ENCODE peak calls at places on chromosomes 13 and 19, in four cellular contexts. C is CD8-positive, alpha-beta T cell; S is heart left ventricle; Z is endodermal cell. G is an unnamed sample.

GRCh38 chr19:58543826-58544590 is at the start of gene TRIM28:
- DNase-seq in C (peak; percentile 100), S (peak; percentile 100), Z (peak; percentile 99), G (peak; percentile 100)

GRCh38 chr19:13741893-13742292 is 22.4 kb upstream of the MRI1 start:
- DNase-seq in C (no peak), S (no peak), Z (no peak), G (no peak)

GRCh38 chr19:21474671-21475181 is 30.7 kb upstream of the ZNF429 start:
- DNase-seq in C (peak; percentile 38), S (peak; percentile 91), Z (peak; percentile 98), G (peak; percentile 59)

GRCh38 chr19:49560358-49560900 is 19.9 kb downstream of the NOSIP start:
- DNase-seq in C (no peak), S (peak; percentile 65), Z (no peak), G (no peak)

GRCh38 chr19:7159105-7159933 is 89.8 kb downstream of the ZNF557 start:
- DNase-seq in C (no peak), S (peak; percentile 77), Z (no peak), G (no peak)

GRCh38 chr13:110390572-110390971 is 83.5 kb downstream of the COL4A2 start:
- DNase-seq in C (no peak), S (no peak), Z (no peak), G (no peak)

GRCh38 chr19:56554272-56554869 is 12.9 kb upstream of the ZNF470 start:
- DNase-seq in C (no peak), S (no peak), Z (no peak), G (no peak)

GRCh38 chr19:940591-941291 is 14.9 kb downstream of the ARID3A start:
- DNase-seq in C (peak; percentile 41), S (peak; percentile 82), Z (no peak), G (peak; percentile 81)

GRCh38 chr13:59856281-59856810 is 307.4 kb downstream of the DIAPH3 start:
- DNase-seq in C (no peak), S (no peak), Z (no peak), G (no peak)

GRCh38 chr13:51815848-51816247 is 11.9 kb upstream of the DHRS12 start:
- DNase-seq in C (no peak), S (no peak), Z (no peak), G (no peak)

GRCh38 chr19:41411682-41412265 is 14.2 kb downstream of the BCKDHA start:
- DNase-seq in C (no peak), S (peak; percentile 72), Z (no peak), G (no peak)

GRCh38 chr19:41411094-41411493 is 13.5 kb downstream of the BCKDHA start:
- DNase-seq in C (no peak), S (no peak), Z (no peak), G (no peak)

GRCh38 chr19:41409288-41409687 is 11.7 kb downstream of the BCKDHA start:
- DNase-seq in C (no peak), S (no peak), Z (peak; percentile 76), G (no peak)

GRCh38 chr19:41412953-41413352 is 14.2 kb downstream of the B3GNT8 start:
- DNase-seq in C (no peak), S (no peak), Z (no peak), G (no peak)

DNA sequence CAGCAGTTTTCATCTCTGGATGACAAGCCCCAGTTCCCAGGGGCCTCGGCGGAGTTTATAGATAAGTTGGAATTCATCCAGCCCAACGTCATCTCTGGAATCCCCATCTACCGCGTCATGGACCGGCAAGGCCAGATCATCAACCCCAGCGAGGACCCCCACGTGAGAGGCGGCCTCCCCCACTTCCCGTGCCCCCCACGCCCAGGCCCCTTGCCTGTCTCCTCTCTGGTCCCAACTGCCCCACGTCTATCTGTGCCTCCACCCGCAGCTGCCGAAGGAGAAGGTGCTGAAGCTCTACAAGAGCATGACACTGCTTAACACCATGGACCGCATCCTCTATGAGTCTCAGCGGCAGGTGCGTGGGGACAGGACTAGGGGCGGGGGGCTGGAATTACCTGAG is 13.0 kb downstream of the BCKDHA start:
- DNase-seq in C (no peak), S (no peak), Z (no peak), G (no peak)
- H3K4me1 ChIP-seq in C (peaks cover 9% of the 10 kb centered on the region), S (peaks cover 66% of the 10 kb centered on the region), Z (peaks cover 4% of the 10 kb centered on the region), G (no peaks in the 10 kb centered on the region)

DNA sequence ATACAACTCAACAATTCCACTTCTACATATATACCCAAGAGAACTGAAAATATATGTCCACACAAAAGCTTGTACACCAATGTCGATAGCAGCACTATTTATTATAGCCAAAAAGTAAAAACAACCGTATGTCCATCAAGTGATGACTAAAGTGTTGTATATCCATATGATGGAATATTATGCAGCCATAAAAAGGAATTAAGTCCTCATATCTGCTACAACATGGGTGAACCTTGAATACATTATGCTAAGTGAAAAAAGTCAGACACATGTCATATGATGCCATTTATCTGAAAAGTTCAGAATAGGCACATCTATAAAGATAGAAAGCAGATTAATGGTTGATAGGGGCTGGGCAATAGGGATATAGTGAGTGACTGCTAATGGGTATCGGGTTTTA is 204.5 kb downstream of the KCNRG start:
- DNase-seq in C (no peak), S (no peak), Z (no peak), G (no peak)
- H3K27ac ChIP-seq in C (no peak overlapping the region), S (no peak overlapping the region), Z (no peak overlapping the region), G (no peak overlapping the region)

DNA sequence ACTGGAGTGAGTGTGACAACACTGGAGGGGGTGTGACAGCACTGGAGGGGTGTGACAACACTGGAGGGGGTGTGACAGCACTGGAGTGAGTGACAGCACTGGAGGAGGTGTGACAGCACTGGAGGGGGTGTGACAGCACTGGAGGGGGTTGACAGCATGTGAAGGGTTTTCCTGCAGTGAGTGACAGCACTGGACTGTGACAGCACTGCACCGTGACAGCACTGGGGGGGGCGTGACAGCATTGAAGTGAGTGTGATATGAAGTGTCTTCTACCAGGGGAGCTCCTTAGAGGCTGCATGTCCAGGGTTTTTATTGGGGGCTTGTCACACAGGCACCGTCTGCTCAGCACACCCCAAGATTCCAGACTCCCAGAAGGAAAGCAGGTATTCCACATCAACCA is 274.8 kb downstream of the TEX29 start:
- DNase-seq in C (no peak), S (no peak), Z (no peak), G (no peak)
- H3K4me1 ChIP-seq in C (no peaks in the 10 kb centered on the region), S (no peaks in the 10 kb centered on the region), Z (no peaks in the 10 kb centered on the region), G (no peaks in the 10 kb centered on the region)

GRCh38 chr13:21672811-21673591 is 2.1 kb downstream of the FGF9 start:
- DNase-seq in C (no peak), S (no peak), Z (no peak), G (no peak)

GRCh38 chr13:21675095-21676007 is 4.5 kb downstream of the FGF9 start:
- DNase-seq in C (no peak), S (peak; percentile 69), Z (peak; percentile 74), G (peak; percentile 7)

GRCh38 chr13:21676611-21677021 is 5.7 kb downstream of the FGF9 start:
- DNase-seq in C (no peak), S (no peak), Z (peak; percentile 90), G (no peak)

GRCh38 chr13:21673592-21674270 is 2.9 kb downstream of the FGF9 start:
- DNase-seq in C (no peak), S (peak; percentile 67), Z (peak; percentile 84), G (peak; percentile 1)

DNA sequence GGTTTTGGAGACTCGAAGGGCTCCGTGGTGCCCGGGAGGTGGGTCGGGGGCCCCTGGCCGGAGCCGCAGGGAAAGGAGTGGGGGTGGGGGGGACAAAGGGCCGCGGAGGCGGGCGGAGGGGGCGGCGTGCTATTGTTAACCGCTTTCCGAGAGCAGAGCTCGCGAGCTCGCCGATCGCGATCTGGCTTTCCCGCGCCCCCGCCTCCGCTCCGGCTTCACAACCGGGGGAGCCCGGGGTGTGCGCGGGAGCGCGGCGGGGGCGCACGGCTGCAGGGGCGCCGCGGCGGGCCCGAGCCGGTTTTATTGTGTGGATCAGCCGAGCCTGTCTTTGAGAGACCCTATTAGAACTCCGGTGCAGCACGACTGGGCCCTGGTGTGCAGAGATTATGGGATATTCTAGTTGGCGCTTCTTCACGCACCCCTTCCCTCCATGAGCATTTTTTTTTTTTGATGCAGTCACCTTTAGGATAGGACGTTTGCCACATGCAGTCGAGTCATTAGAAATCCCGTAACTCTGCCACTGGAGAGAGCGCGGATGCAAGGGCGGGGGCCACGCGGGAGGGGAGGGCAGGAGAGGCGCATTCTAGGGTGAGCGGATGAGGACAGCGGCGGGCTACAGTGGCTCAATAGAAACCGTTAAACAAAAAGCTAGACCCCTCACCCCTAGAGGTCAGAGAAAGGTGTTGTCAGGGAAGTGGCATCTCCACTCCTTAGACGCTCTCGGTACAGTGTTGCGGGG is 3.6 kb downstream of the FGF9 start:
- DNase-seq in C (no peak), S (no peak), Z (peak; percentile 72), G (no peak)
- H3K27ac ChIP-seq in C (no peak overlapping the region), S (peak overlapping the region; percentile 72), Z (peak overlapping the region; percentile 21), G (peak overlapping the region; percentile 16)

DNA sequence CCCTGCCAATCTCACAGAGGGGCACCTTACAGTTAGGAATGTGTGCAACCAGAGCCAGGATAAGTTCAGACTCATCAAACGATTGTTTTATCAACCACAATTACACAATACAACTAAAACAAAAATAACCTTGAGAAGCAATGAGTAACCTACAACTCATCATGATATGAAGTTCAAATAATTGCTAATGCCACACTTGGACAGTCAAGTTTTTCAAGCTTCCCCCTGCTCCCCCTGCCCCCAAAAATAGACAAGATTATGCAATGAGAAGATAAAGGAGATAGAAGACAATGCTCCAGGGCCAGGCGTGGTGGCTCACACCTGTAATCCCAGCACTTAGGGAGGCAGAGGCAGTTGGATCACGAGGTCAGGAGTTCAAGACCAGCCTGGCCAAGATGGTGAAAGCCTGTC is 13.6 kb upstream of the KPNA3 start:
- DNase-seq in C (no peak), S (no peak), Z (no peak), G (no peak)
- H3K4me1 ChIP-seq in C (no peaks in the 10 kb centered on the region), S (no peaks in the 10 kb centered on the region), Z (peaks cover 6% of the 10 kb centered on the region), G (no peaks in the 10 kb centered on the region)

GRCh38 chr13:41056996-41057711 is 4.2 kb upstream of the WBP4 start:
- DNase-seq in C (no peak), S (no peak), Z (no peak), G (no peak)
- H3K27ac ChIP-seq in C (no peak overlapping the region), S (no peak overlapping the region), Z (no peak overlapping the region), G (no peak overlapping the region)

G was measured in effector memory CD4-positive, alpha-beta T cell.